ENCODE peak calls at places on chromosomes 5 and 9, in five cellular contexts. B is globus pallidus, G is MCF 10A, H is spleen, W is 8988T. Z is an unnamed sample.
A peak's percentile ranks its signal among the peaks of the same experiment; 100 is the strongest.

GRCh38 chr5:94793113-94793815 is 174.8 kb downstream of the SLF1 start:
- DNase-seq in B (no peak), G (no peak), H (no peak), W (no peak), Z (no peak)

GRCh38 chr9:135297716-135298075 is 181.9 kb upstream of the PPP1R26 start:
- DNase-seq in W (no peak), H (peak; percentile 43), G (no peak), B (no peak), Z (no peak)

GRCh38 chr5:157343842-157344790 is 78.2 kb downstream of the CYFIP2 start:
- DNase-seq in B (no peak), G (no peak), H (no peak), W (no peak), Z (no peak)

GRCh38 chr9:89387970-89388867 is 69.9 kb downstream of the SECISBP2 start:
- DNase-seq in H (peak; percentile 91), B (peak; percentile 70), G (peak; percentile 94), W (no peak), Z (peak; percentile 43)

GRCh38 chr9:85258823-85259370 is 482.9 kb downstream of the AGTPBP1 start:
- DNase-seq in G (peak; percentile 83), H (no peak), W (peak; percentile 28), B (peak; percentile 87), Z (peak; percentile 16)

GRCh38 chr5:41817625-41818301 is 52.5 kb downstream of the OXCT1 start:
- DNase-seq in H (no peak), W (no peak), G (no peak), B (no peak), Z (no peak)

GRCh38 chr9:99606955-99607354 is 214.7 kb upstream of the NR4A3 start:
- DNase-seq in W (no peak), G (no peak), H (no peak), B (no peak), Z (no peak)

GRCh38 chr5:172362755-172363154 is 79.2 kb upstream of the UBTD2 start:
- DNase-seq in B (no peak), W (no peak), H (no peak), G (no peak), Z (no peak)

GRCh38 chr5:59744531-59744992 is 149.0 kb downstream of the PDE4D start:
- DNase-seq in W (no peak), H (no peak), G (peak; percentile 73), B (no peak), Z (no peak)

GRCh38 chr5:56406838-56407237 is 173.7 kb upstream of the ANKRD55 start:
- DNase-seq in G (no peak), B (no peak), H (no peak), W (no peak), Z (no peak)

GRCh38 chr5:15234366-15234765 is 265.6 kb upstream of the FBXL7 start:
- DNase-seq in W (no peak), H (no peak), G (peak; percentile 9), B (no peak), Z (no peak)

GRCh38 chr5:88602584-88602983 is 280.4 kb downstream of the MEF2C start:
- DNase-seq in G (peak; percentile 13), H (no peak), B (no peak), W (no peak), Z (no peak)

GRCh38 chr9:98484218-98484617 is 224.5 kb downstream of the GABBR2 start:
- DNase-seq in W (no peak), H (no peak), G (no peak), B (no peak), Z (no peak)

GRCh38 chr5:73892806-73893205 is 266.8 kb downstream of the ARHGEF28 start:
- DNase-seq in B (no peak), H (no peak), W (no peak), G (peak; percentile 89), Z (no peak)

GRCh38 chr9:105232207-105232606 is 12.2 kb upstream of the SLC44A1 start:
- DNase-seq in W (no peak), H (no peak), B (no peak), G (peak; percentile 28), Z (no peak)

GRCh38 chr5:155471027-155471426 is 457.5 kb downstream of the KIF4B start:
- DNase-seq in H (no peak), G (no peak), W (no peak), B (no peak), Z (no peak)

GRCh38 chr9:137672907-137673791 is 54.3 kb downstream of the EHMT1 start:
- DNase-seq in W (no peak), B (peak; percentile 63), G (peak; percentile 68), H (peak; percentile 76), Z (peak; percentile 82)

GRCh38 chr9:27714388-27714787 is 141.1 kb upstream of the C9orf72 start:
- DNase-seq in G (peak; percentile 14), H (no peak), B (no peak), W (no peak), Z (no peak)

GRCh38 chr9:111597852-111598729 is 1.4 kb downstream of the PTGR1 start:
- DNase-seq in H (peak; percentile 84), G (peak; percentile 74), W (peak; percentile 44), B (peak; percentile 29), Z (peak; percentile 61)

GRCh38 chr9:120941046-120941770 is 14.6 kb upstream of the TRAF1 start:
- DNase-seq in W (no peak), G (peak; percentile 70), B (no peak), H (no peak), Z (no peak)

GRCh38 chr5:80960531-80961375 is 590 bp downstream of the RASGRF2 start:
- DNase-seq in B (peak; percentile 59), H (peak; percentile 80), G (no peak), W (peak; percentile 28), Z (no peak)

GRCh38 chr5:169450464-169450863 is 133.1 kb upstream of the SPDL1 start:
- DNase-seq in H (no peak), B (no peak), G (peak; percentile 60), W (no peak), Z (no peak)

GRCh38 chr5:145124806-145125205 is 710.3 kb downstream of the PRELID2 start:
- DNase-seq in H (no peak), B (no peak), W (no peak), G (no peak), Z (no peak)

GRCh38 chr9:130215341-130216119 is 43.3 kb downstream of the NCS1 start:
- DNase-seq in G (no peak), B (no peak), H (no peak), W (no peak), Z (no peak)

GRCh38 chr5:60455589-60455988 is 244.4 kb downstream of the DEPDC1B start:
- DNase-seq in B (no peak), H (no peak), W (no peak), G (no peak), Z (no peak)

GRCh38 chr9:130041648-130042405 is 1.2 kb downstream of the FNBP1 start:
- DNase-seq in H (peak; percentile 82), W (peak; percentile 59), G (peak; percentile 26), B (no peak), Z (peak; percentile 59)

GRCh38 chr5:60675286-60675685 is 24.7 kb downstream of the DEPDC1B start:
- DNase-seq in B (no peak), G (no peak), W (no peak), H (no peak), Z (no peak)

GRCh38 chr5:109695005-109695926 is 5.5 kb downstream of the MAN2A1 start:
- DNase-seq in G (no peak), W (no peak), B (no peak), H (no peak), Z (no peak)

GRCh38 chr5:58133631-58134296 is 326.1 kb downstream of the PLK2 start:
- DNase-seq in B (no peak), H (no peak), W (no peak), G (peak; percentile 66), Z (no peak)

GRCh38 chr5:73519531-73520283 is 21.5 kb downstream of the BTF3 start:
- DNase-seq in H (no peak), W (peak; percentile 67), G (peak; percentile 86), B (peak; percentile 74), Z (peak; percentile 65)

GRCh38 chr5:173823721-173824567 is 64.2 kb upstream of the CPEB4 start:
- DNase-seq in W (no peak), B (peak; percentile 5), H (no peak), G (peak; percentile 94), Z (peak; percentile 67)

GRCh38 chr9:93653762-93654161 is 77.4 kb downstream of the PHF2 start:
- DNase-seq in G (no peak), W (no peak), B (no peak), H (peak; percentile 31), Z (no peak)

GRCh38 chr9:121698627-121699270 is 47.3 kb downstream of the DAB2IP start:
- DNase-seq in B (no peak), H (peak; percentile 85), W (peak; percentile 77), G (no peak), Z (no peak)

GRCh38 chr5:749101-749670 is 35.3 kb downstream of the ZDHHC11B start:
- DNase-seq in G (no peak), W (peak; percentile 28), B (no peak), H (no peak), Z (no peak)

GRCh38 chr5:56112526-56113121 is 117.9 kb upstream of the IL6ST start:
- DNase-seq in H (no peak), B (no peak), W (no peak), G (peak; percentile 96), Z (no peak)

GRCh38 chr5:175840050-175840841 is 31.1 kb upstream of the CPLX2 start:
- DNase-seq in B (no peak), W (no peak), G (peak; percentile 26), H (no peak), Z (no peak)

GRCh38 chr5:103424008-103424407 is 138.6 kb downstream of the NUDT12 start:
- DNase-seq in G (no peak), B (no peak), W (no peak), H (no peak), Z (no peak)

GRCh38 chr5:158511454-158511853 is 588.3 kb downstream of the EBF1 start:
- DNase-seq in H (peak; percentile 76), G (no peak), W (no peak), B (no peak), Z (no peak)

Z was measured in HuH-7.5.